ENCODE peak calls at places on chromosome 21, in four cellular contexts. T, J, D and A are unnamed samples.

GRCh38 chr21:36773111-36773510 is 74.2 kb downstream of the SIM2 start:
- DNase-seq in T (peak), J (peak), D (no peak), A (no peak)

GRCh38 chr21:39502631-39503030 is 50.9 kb downstream of the SH3BGR start:
- DNase-seq in T (no peak), J (no peak), D (peak), A (no peak)

GRCh38 chr21:29384608-29385359 is 86.1 kb downstream of the BACH1 start:
- DNase-seq in T (no peak), J (no peak), D (no peak), A (no peak)

GRCh38 chr21:21714396-21714795 is 716.2 kb downstream of the NCAM2 start:
- DNase-seq in T (peak), J (no peak), D (no peak), A (no peak)

GRCh38 chr21:35222541-35222941 is 173.4 kb upstream of the RUNX1 start:
- DNase-seq in T (no peak), J (no peak), D (no peak), A (no peak)

GRCh38 chr21:38810034-38810825 is 4.5 kb downstream of the ETS2 start:
- DNase-seq in T (no peak), J (no peak), D (no peak), A (no peak)

GRCh38 chr21:45041351-45041805 is 33.0 kb upstream of the ADARB1 start:
- DNase-seq in T (peak), J (peak), D (no peak), A (no peak)

GRCh38 chr21:36741506-36741905 is 42.6 kb downstream of the SIM2 start:
- DNase-seq in T (no peak), J (peak), D (no peak), A (no peak)

GRCh38 chr21:42062543-42063022 is 8.5 kb upstream of the UMODL1 start:
- DNase-seq in T (no peak), J (peak), D (no peak), A (no peak)

GRCh38 chr21:46122241-46122671 is 24.3 kb downstream of the COL6A2 start:
- DNase-seq in T (peak), J (peak), D (no peak), A (no peak)

GRCh38 chr21:45970674-45971486 is 10.7 kb upstream of the COL6A1 start:
- DNase-seq in T (peak), J (peak), D (no peak), A (peak)

GRCh38 chr21:45748593-45748992 is 105.1 kb downstream of the PCBP3 start:
- DNase-seq in T (no peak), J (no peak), D (no peak), A (no peak)

GRCh38 chr21:46637952-46638746 is 2.7 kb downstream of the PRMT2 start:
- DNase-seq in T (no peak), J (no peak), D (no peak), A (no peak)